ENCODE peak calls at places on chromosome 9, in four cellular contexts. One of them, this sample, is unnamed.

GRCh38 chr9:91196103-91196761 is 165.5 kb downstream of the AUH start:
- DNase-seq in pancreas: no peak
- DNase-seq in K562: no peak
- DNase-seq in breast epithelium: no peak
- DNase-seq in this sample: no peak

GRCh38 chr9:127684576-127684975 is 22.2 kb upstream of the CFAP157 start:
- DNase-seq in pancreas: no peak
- DNase-seq in breast epithelium: no peak
- DNase-seq in K562: no peak
- DNase-seq in this sample: no peak

GRCh38 chr9:94159069-94159915 is 75.0 kb downstream of the PTPDC1 start:
- DNase-seq in K562: no peak
- DNase-seq in pancreas: no peak
- DNase-seq in breast epithelium: no peak
- DNase-seq in this sample: no peak

GRCh38 chr9:13810510-13810909 is 503.4 kb downstream of the NFIB start:
- DNase-seq in K562: no peak
- DNase-seq in pancreas: no peak
- DNase-seq in breast epithelium: no peak
- DNase-seq in this sample: peak

GRCh38 chr9:116096853-116097252 is 56.7 kb upstream of the PAPPA start:
- DNase-seq in pancreas: no peak
- DNase-seq in K562: no peak
- DNase-seq in breast epithelium: no peak
- DNase-seq in this sample: no peak

GRCh38 chr9:36100532-36100931 is 36.0 kb upstream of the GLIPR2 start:
- DNase-seq in breast epithelium: no peak
- DNase-seq in K562: no peak
- DNase-seq in pancreas: no peak
- DNase-seq in this sample: no peak

GRCh38 chr9:14271078-14271673 is 42.8 kb downstream of the NFIB start:
- DNase-seq in breast epithelium: no peak
- DNase-seq in K562: peak
- DNase-seq in pancreas: peak
- DNase-seq in this sample: no peak

GRCh38 chr9:82325907-82326306 is 337.3 kb downstream of the SPATA31D1 start:
- DNase-seq in pancreas: no peak
- DNase-seq in K562: no peak
- DNase-seq in breast epithelium: no peak
- DNase-seq in this sample: no peak

GRCh38 chr9:74935008-74935407 is 17.7 kb downstream of the C9orf40 start:
- DNase-seq in pancreas: no peak
- DNase-seq in breast epithelium: no peak
- DNase-seq in K562: no peak
- DNase-seq in this sample: no peak

GRCh38 chr9:115008536-115008935 is 78.1 kb upstream of the TNFSF8 start:
- DNase-seq in pancreas: peak
- DNase-seq in breast epithelium: no peak
- DNase-seq in K562: no peak
- DNase-seq in this sample: no peak

GRCh38 chr9:113993838-113994540 is 84.1 kb downstream of the AMBP start:
- DNase-seq in pancreas: peak
- DNase-seq in breast epithelium: peak
- DNase-seq in K562: no peak
- DNase-seq in this sample: no peak

GRCh38 chr9:35557330-35557729 is 47.7 kb upstream of the TESK1 start:
- DNase-seq in K562: no peak
- DNase-seq in breast epithelium: no peak
- DNase-seq in pancreas: no peak
- DNase-seq in this sample: no peak

GRCh38 chr9:121670447-121670846 is 19.0 kb downstream of the DAB2IP start:
- DNase-seq in breast epithelium: no peak
- DNase-seq in pancreas: peak
- DNase-seq in K562: no peak
- DNase-seq in this sample: no peak

GRCh38 chr9:113541019-113541900 is 77.7 kb downstream of the RGS3 start:
- DNase-seq in pancreas: peak
- DNase-seq in K562: peak
- DNase-seq in breast epithelium: no peak
- DNase-seq in this sample: peak

GRCh38 chr9:31304576-31304975 is 1079.9 kb upstream of the ACO1 start:
- DNase-seq in breast epithelium: no peak
- DNase-seq in pancreas: no peak
- DNase-seq in K562: no peak
- DNase-seq in this sample: no peak

GRCh38 chr9:89277454-89277853 is 33.5 kb upstream of the CKS2 start:
- DNase-seq in breast epithelium: no peak
- DNase-seq in K562: no peak
- DNase-seq in pancreas: no peak
- DNase-seq in this sample: peak

GRCh38 chr9:17906204-17906840 is 327.5 kb downstream of the SH3GL2 start:
- DNase-seq in breast epithelium: no peak
- DNase-seq in pancreas: no peak
- DNase-seq in K562: no peak
- DNase-seq in this sample: peak

GRCh38 chr9:19757745-19758144 is 31.1 kb downstream of the SLC24A2 start:
- DNase-seq in K562: no peak
- DNase-seq in breast epithelium: no peak
- DNase-seq in pancreas: no peak
- DNase-seq in this sample: no peak

GRCh38 chr9:125949721-125950465 is 202.7 kb downstream of the PBX3 start:
- DNase-seq in K562: no peak
- DNase-seq in breast epithelium: no peak
- DNase-seq in pancreas: no peak
- DNase-seq in this sample: no peak

GRCh38 chr9:115213777-115214428 is 95.9 kb upstream of the TNC start:
- DNase-seq in pancreas: no peak
- DNase-seq in K562: no peak
- DNase-seq in breast epithelium: no peak
- DNase-seq in this sample: no peak

GRCh38 chr9:98427491-98427890 is 172.0 kb upstream of the TBC1D2 start:
- DNase-seq in pancreas: no peak
- DNase-seq in K562: no peak
- DNase-seq in breast epithelium: no peak
- DNase-seq in this sample: no peak

GRCh38 chr9:121781701-121782464 is 130.4 kb downstream of the DAB2IP start:
- DNase-seq in K562: no peak
- DNase-seq in breast epithelium: no peak
- DNase-seq in pancreas: no peak
- DNase-seq in this sample: no peak

GRCh38 chr9:113602126-113603119 is 138.9 kb downstream of the RGS3 start:
- DNase-seq in breast epithelium: no peak
- DNase-seq in K562: peak
- DNase-seq in pancreas: peak
- DNase-seq in this sample: peak

GRCh38 chr9:110041452-110041851 is 166.5 kb downstream of the C9orf152 start:
- DNase-seq in pancreas: no peak
- DNase-seq in K562: no peak
- DNase-seq in breast epithelium: no peak
- DNase-seq in this sample: no peak
- H3K27ac ChIP-seq in pancreas: no peak
- H3K27ac ChIP-seq in K562: no peak
- H3K27ac ChIP-seq in breast epithelium: peak
- H3K27ac ChIP-seq in this sample: peak

GRCh38 chr9:124260769-124261603 is 3.2 kb downstream of the NEK6 start:
- DNase-seq in pancreas: no peak
- DNase-seq in K562: no peak
- DNase-seq in breast epithelium: no peak
- DNase-seq in this sample: peak

GRCh38 chr9:124257865-124258764 is at the start of gene NEK6:
- DNase-seq in K562: peak
- DNase-seq in breast epithelium: no peak
- DNase-seq in pancreas: no peak
- DNase-seq in this sample: no peak

GRCh38 chr9:124259273-124260078 is 1.7 kb downstream of the NEK6 start:
- DNase-seq in K562: no peak
- DNase-seq in pancreas: peak
- DNase-seq in breast epithelium: peak
- DNase-seq in this sample: peak

GRCh38 chr9:124257070-124257864 is 482 bp upstream of the NEK6 start:
- DNase-seq in breast epithelium: no peak
- DNase-seq in K562: no peak
- DNase-seq in pancreas: no peak
- DNase-seq in this sample: no peak

DNA sequence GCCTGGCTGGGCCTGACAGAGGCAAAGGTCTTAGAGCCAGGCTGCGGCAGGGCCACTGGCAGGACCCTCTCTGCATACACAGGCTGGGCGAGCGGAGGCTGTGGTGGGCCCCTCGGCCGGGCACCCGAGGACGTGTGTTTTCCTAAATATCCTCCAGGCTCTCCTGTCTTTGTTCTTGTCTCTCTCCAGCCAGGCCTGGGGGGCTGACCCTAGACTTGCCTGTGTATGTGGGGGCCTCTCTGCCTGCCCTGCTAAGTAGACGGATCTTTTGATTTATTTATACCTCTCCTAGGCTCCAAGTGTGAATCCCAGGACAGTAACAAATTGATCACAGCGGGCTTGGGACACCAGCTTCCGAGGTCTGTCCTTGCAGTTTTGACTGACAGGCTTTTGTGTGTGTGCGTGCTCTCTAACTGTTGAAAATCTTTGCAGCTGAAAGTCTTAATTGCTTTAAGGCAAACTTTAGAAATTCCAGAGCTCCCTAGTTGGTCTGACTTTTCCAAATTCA is 1.1 kb downstream of the NEK6 start:
- DNase-seq in K562: no peak
- DNase-seq in breast epithelium: no peak
- DNase-seq in pancreas: no peak
- DNase-seq in this sample: no peak
- H3K27ac ChIP-seq in K562: peak
- H3K27ac ChIP-seq in breast epithelium: peak
- H3K27ac ChIP-seq in pancreas: peak
- H3K27ac ChIP-seq in this sample: peak

DNA sequence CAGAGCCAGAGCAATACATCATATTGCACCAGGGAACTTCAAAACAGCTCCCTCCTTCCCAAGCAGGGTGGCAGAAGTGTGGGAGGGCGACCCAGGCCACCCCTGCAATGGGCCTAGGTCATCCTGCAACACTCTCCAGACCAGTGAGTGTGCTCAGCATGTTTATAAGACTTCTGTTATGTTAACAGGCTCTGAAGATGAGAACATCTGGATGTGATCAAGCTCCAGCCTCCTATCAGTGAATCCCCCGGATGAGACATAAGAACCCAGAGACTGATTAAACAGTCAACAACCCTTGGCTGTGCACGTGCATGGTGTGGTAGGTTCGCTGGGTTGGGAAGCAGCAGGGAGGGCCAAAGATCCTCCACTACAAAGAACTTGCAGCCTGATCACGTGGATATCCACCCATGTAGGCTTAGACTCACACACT is 63.3 kb downstream of the ABCA1 start:
- DNase-seq in pancreas: no peak
- DNase-seq in K562: no peak
- DNase-seq in breast epithelium: no peak
- DNase-seq in this sample: no peak
- H3K27ac ChIP-seq in pancreas: no peak
- H3K27ac ChIP-seq in K562: no peak
- H3K27ac ChIP-seq in breast epithelium: no peak
- H3K27ac ChIP-seq in this sample: peak

DNA sequence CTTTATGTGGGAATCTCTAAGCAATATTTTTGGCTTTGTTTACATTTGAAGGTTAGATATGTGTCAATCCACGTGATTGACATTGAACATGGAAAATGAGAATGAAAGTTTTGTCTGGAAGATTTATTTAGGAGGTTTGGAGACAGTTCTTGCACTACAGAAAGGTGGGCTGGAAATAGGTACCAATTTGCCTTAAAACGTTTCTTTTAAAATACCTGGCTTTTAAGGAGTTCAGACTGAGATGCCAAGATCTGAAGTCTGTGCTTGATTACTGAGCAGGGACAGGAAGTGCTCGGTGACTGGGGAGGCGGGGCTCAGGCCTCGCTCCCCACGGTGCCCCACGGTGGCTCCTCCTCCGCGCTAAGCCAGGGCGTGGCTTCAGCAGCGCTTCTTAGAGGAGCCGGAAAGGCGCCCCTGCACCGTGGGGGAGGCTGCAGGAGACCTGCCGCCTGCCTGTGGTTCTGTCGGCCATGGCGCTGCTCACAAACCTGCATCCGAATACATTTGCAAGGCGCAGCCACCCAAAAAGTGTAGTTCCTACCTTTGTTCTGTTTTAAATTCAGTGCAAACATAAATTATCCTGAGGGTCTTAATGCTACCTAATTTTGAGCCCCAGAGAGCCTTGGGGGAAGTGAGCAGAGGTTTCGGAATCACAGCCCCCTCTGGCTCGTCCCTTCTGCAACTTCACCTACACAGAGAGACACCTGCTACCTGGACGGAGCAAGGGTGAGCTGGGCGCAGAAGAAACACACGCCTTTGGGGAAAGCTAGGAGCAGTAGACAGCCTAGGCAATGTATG is 49.2 kb downstream of the USP20 start:
- DNase-seq in breast epithelium: peak
- DNase-seq in K562: peak
- DNase-seq in pancreas: peak
- DNase-seq in this sample: peak
- H3K27ac ChIP-seq in breast epithelium: peak
- H3K27ac ChIP-seq in K562: peak
- H3K27ac ChIP-seq in pancreas: peak
- H3K27ac ChIP-seq in this sample: peak

DNA sequence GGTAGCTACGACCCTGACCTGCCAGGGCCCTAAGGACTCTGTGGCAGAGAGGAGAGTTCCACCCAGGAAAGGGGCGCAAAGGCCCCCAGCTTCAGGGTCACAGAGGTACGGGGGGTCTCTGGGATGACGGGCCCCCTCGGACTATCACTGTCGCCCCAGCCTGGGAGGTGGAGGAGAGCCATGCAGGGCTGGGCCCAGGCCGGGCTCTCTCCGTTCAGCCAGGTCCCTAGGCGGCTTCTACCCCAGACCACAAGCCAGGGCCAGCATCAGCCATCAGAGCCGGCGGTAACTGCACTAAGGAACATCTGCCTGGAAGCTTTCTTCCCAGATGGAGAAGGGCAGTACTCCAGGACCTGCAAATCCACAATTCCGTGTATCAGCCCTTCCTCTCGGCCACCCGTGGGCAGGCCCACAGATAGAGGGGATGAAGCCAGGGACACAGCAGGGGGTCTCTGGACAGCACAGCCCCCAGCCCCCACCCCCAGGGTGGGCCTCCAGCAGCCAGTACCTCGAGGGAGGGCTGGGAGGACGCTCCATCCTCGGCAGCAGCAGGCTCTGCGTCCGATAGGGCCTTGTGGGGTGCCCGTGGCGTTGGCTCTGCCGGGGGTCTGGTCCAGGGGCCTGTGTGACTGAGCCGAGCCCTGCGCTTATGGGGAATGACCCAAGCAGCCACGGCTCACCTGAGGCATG is 38.4 kb downstream of the NACC2 start:
- DNase-seq in pancreas: no peak
- DNase-seq in breast epithelium: no peak
- DNase-seq in K562: no peak
- DNase-seq in this sample: no peak
- H3K27ac ChIP-seq in pancreas: no peak
- H3K27ac ChIP-seq in breast epithelium: no peak
- H3K27ac ChIP-seq in K562: no peak
- H3K27ac ChIP-seq in this sample: no peak

DNA sequence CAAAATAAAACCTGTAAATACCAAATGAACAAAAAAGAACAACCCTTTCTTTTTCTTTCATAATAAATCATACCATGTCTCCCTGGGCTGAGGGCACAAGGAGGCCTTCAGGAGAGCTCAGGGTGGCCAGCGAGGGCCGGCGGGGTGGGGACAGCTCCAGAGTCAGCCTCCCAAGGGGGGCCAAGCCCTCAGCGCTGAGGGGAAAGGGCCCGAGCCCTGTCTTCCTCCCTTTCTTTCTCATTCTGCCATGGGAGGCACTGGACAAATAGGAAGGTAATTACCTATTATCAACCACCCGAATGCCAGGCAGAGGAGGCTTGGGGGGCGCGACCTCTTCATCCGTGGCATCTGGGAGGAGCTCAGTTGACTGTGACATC is 83.5 kb downstream of the PRRT1B start:
- DNase-seq in breast epithelium: no peak
- DNase-seq in pancreas: no peak
- DNase-seq in K562: no peak
- DNase-seq in this sample: no peak
- H3K27ac ChIP-seq in breast epithelium: peak
- H3K27ac ChIP-seq in pancreas: peak
- H3K27ac ChIP-seq in K562: no peak
- H3K27ac ChIP-seq in this sample: no peak

This sample was measured in left lung.